ENCODE peak calls at places on chromosomes 4 and X, in ten cellular contexts. P is epithelial cell of esophagus, W is progenitor cell of endocrine pancreas, C is NB4, G is fibroblast of mammary gland, Q is lower leg skin, X is neural progenitor cell, H is prostate gland, J is breast epithelium, M is GM13977. B is an unnamed sample.

GRCh38 chr4:38572798-38573197 is 91.2 kb upstream of the KLF3 start:
- DNase-seq in P (peak), W (no peak), C (no peak), G (no peak), Q (no peak), X (no peak), H (no peak), J (no peak), M (no peak), B (no peak)

GRCh38 chr4:86894465-86894864 is 2.2 kb upstream of the C4orf36 start:
- DNase-seq in P (peak), W (no peak), C (peak), G (peak), Q (no peak), X (no peak), H (no peak), J (no peak), M (no peak), B (no peak)

GRCh38 chr4:20337261-20337664 is 85.6 kb downstream of the SLIT2 start:
- DNase-seq in P (no peak), W (no peak), C (peak), G (peak), Q (no peak), X (no peak), H (no peak), J (no peak), M (no peak), B (no peak)

GRCh38 chr4:78004270-78004669 is 52.9 kb upstream of the FRAS1 start:
- DNase-seq in P (peak), W (no peak), C (no peak), G (peak), Q (no peak), X (no peak), H (no peak), J (no peak), M (no peak), B (no peak)

GRCh38 chr4:147640331-147640730 is 23.1 kb downstream of the TMEM184C start:
- DNase-seq in P (no peak), W (no peak), C (no peak), G (peak), Q (no peak), X (no peak), H (no peak), J (no peak), M (no peak), B (no peak)

GRCh38 chr4:153594208-153594607 is 89.9 kb upstream of the TLR2 start:
- DNase-seq in P (peak), W (no peak), C (no peak), G (peak), Q (peak), X (no peak), H (no peak), J (no peak), M (no peak), B (no peak)

GRCh38 chr4:139142097-139142496 is 34.9 kb downstream of the ELF2 start:
- DNase-seq in P (no peak), W (no peak), C (no peak), G (no peak), Q (no peak), X (no peak), H (no peak), J (no peak), M (no peak), B (no peak)

GRCh38 chr4:171846232-171846631 is 33.0 kb downstream of the GALNTL6 start:
- DNase-seq in P (peak), W (peak), C (peak), G (peak), Q (no peak), X (peak), H (no peak), J (no peak), M (peak), B (peak)

GRCh38 chr4:152850377-152850776 is 70.6 kb downstream of the ARFIP1 start:
- DNase-seq in P (peak), W (no peak), C (peak), G (peak), Q (no peak), X (peak), H (no peak), J (no peak), M (no peak), B (no peak)

GRCh38 chr4:87310691-87311335 is 11.9 kb downstream of the HSD17B13 start:
- DNase-seq in P (no peak), W (no peak), C (no peak), G (no peak), Q (no peak), X (no peak), H (no peak), J (no peak), M (no peak), B (no peak)

GRCh38 chr4:98026362-98026761 is 116.9 kb downstream of the STPG2 start:
- DNase-seq in P (no peak), W (no peak), C (peak), G (no peak), Q (no peak), X (no peak), H (no peak), J (no peak), M (no peak), B (no peak)

DNA sequence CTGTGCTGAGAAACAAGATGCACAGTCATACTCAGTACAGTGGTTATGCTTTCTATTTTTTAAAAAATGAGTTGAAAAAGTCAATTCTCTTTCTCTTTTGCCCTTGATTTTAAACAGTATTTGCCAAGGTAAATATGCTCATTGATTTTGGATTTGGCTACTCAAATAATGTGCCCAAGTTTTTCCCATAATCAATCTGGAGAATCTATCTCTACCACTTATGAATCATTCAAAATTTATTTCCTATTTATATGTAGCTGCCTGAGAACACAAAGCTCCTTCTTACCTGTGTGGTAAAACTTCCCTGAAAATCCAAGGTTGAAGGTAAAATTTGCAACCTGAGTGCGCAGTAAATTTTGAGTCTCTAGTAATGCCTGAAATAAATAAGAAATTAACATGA is 136.5 kb downstream of the NDST4 start:
- DNase-seq in P (no peak), W (no peak), C (no peak), G (no peak), Q (no peak), X (no peak), H (no peak), J (no peak), M (no peak), B (no peak)
- TF ChIP-seq CTCF in P (no peak), W (no peak), C (no peak), G (no peak), Q (no peak), X (no peak), H (no peak), J (no peak), M (no peak), B (no peak)

DNA sequence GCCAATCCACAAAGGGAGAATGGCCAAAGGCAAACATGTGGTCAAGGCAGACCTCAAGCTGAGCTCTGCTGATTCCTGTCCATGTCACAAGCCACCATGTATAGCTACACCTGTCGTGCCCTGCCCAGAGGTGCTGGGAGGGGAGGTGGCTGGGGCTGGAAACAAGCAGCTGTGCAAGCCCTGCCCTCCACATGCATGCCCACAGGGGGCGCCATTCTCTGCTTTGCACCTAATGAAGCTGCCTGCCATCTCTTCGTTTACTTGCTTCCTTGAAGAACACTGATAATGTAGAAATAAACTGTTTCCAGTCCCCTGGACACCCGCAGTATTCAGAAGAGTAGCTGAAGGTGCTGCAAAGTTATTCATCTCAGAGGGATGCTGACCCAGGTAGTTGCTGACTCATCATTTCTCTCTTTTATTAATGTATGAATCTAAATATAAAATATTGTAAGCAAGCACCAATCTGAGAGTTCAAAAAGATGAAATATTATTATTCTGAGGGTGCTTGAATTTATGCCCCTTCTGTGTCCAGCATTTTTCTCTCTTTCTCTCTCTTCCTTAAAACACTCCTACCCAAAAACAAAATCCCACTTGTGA is 278.6 kb downstream of the ADGRA3 start:
- DNase-seq in P (peak), W (peak), C (peak), G (peak), Q (no peak), X (peak), H (peak), J (no peak), M (no peak), B (no peak)
- TF ChIP-seq CTCF in P (peak), W (peak), C (peak), G (peak), Q (no peak), X (peak), H (peak), J (no peak), M (peak), B (peak)

GRCh38 chr4:177051473-177052060 is 258.1 kb upstream of the NEIL3 start:
- DNase-seq in P (peak), W (no peak), C (peak), G (peak), Q (no peak), X (peak), H (no peak), J (no peak), M (peak), B (no peak)
- TF ChIP-seq CTCF in P (peak), W (peak), C (peak), G (peak), Q (no peak), X (peak), H (peak), J (no peak), M (peak), B (peak)

GRCh38 chr4:82578935-82579334 is 17.1 kb upstream of the TMEM150C start:
- DNase-seq in P (no peak), W (no peak), C (no peak), G (peak), Q (no peak), X (no peak), H (no peak), J (no peak), M (no peak), B (no peak)
- TF ChIP-seq CTCF in P (no peak), W (peak), C (no peak), G (peak), Q (no peak), X (peak), H (no peak), J (no peak), M (no peak), B (no peak)

GRCh38 chr4:110344165-110344564 is 131.8 kb upstream of the ENPEP start:
- DNase-seq in P (peak), W (no peak), C (peak), G (peak), Q (no peak), X (no peak), H (no peak), J (no peak), M (peak), B (no peak)
- TF ChIP-seq CTCF in P (peak), W (peak), C (no peak), G (peak), Q (no peak), X (peak), H (no peak), J (no peak), M (peak), B (peak)

DNA sequence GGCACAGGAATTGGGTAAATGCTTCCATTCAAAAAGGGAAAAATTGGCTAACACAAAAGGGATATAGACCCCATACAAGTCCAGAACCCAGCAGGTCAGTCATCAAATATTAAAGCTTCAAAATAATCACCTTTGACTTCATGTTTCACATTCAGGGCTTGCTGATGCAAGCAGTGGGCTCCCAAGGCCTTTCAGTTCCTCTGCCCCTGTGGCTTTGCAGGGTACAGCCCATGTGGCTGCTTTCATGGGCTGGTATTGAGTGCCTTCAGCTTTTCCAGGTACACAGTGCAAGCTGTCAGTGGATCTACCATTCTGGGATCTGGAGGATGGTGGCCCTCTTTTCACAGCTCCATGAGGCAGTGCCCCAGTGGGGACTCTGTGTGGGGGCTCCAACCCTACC is 253.0 kb downstream of the TECRL start:
- DNase-seq in P (no peak), W (no peak), C (no peak), G (no peak), Q (no peak), X (no peak), H (no peak), J (no peak), M (no peak), B (no peak)
- TF ChIP-seq CTCF in P (no peak), W (no peak), C (no peak), G (no peak), Q (no peak), X (no peak), H (no peak), J (no peak), M (no peak), B (no peak)

DNA sequence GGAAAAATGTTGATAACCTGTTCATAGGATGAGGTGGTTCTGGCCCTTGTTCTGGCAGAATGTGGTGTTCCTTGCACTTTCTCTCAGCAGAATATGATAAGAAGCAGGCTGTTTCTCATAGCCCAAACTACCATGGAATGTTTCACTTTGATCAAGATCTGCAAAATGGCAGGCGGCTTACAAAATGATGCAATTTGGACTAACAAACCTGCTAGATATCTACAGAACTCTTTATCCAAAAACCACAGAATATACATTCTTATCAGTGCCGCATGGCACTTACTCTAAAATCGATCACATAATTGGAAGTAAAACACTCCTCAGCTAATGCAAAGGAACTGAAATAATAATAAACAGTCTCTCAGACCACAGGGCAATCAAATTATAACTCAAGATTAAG is 55.9 kb upstream of the ABCB7 start:
- DNase-seq in P (no peak), W (no peak), C (no peak), G (no peak), Q (no peak), X (no peak), H (no peak), J (no peak), M (no peak), B (no peak)
- TF ChIP-seq CTCF in P (no peak), W (no peak), C (no peak), G (no peak), Q (no peak), X (no peak), H (no peak), J (no peak), M (no peak), B (no peak)

DNA sequence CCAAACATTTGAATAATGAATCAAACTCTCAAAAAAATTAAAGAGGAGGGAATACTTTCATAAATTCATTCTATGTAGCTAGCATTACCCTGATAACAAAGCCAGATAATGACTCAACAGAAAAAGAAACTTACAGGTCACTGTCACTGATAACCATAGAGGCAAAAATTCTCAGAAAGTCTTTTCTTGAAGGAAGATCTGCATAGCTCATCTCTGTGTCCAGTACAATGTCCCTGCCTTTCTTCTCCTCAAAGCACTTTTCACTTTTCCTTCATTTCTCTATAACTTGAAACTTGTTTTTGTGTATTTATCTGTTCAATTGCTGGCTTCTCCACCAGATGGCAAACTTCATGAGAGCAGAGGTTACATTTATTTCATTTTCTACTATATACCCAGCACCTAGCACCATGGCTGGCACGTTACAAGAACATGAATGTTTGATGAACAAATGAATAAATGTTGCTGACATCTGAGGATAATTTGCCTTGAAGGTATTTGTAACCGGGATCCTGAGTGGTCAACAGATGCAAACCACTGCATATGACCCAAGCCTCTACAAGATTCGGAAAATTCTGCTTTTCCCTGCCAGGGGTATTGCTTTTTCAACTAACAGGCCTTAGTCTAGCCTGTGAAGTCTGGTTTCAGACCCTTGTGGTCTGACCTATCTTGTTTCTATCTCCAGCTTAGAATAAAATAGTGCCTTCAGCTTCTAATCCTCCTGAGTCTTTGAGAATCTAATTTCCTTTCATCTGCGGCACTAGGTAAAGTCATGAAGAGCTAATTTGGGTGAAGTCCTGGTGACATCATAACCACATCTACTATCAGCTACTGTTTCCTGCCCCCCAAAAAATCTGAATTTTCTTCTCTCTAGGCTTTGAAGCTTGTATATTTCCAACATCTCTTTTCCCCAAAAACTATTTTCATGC is 52.5 kb upstream of the ANTXR2 start:
- DNase-seq in P (peak), W (no peak), C (peak), G (peak), Q (no peak), X (no peak), H (peak), J (no peak), M (peak), B (no peak)
- TF ChIP-seq CTCF in P (peak), W (peak), C (peak), G (peak), Q (no peak), X (peak), H (peak), J (no peak), M (peak), B (peak)

DNA sequence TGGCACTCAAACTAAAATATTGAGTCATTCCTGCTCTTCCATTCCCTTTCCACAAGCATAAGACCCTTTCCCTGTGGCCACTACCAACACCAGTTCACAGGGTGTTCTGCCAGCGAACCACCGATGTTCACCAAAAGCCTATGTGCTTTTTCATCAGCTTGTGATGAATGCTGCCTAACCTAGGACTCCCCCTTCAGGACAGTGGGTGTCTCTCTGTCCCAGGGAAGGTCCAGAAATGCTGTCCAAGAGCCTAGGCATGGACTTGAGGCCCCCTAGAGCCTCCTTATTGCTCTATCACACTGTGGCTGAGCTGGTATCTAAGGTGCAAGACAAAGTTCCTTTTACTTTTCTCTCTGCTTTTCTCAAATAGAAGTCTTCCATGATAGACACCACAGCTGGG is 1015.6 kb downstream of the PCDH19 start:
- DNase-seq in P (no peak), W (no peak), C (peak), G (no peak), Q (no peak), X (peak), H (no peak), J (no peak), M (no peak), B (no peak)
- TF ChIP-seq CTCF in P (no peak), W (peak), C (no peak), G (no peak), Q (no peak), X (peak), H (no peak), J (no peak), M (peak), B (no peak)